ENCODE peak calls at places on chromosome 6, in five cellular contexts. X is ELR, V is T follicular helper cell, F is NCI-H2171 treated with DMSO at 0.1 percent for 48 hours, O is NCI-H1105 treated with DMSO at 0.1 percent for 48 hours. R is an unnamed sample.

GRCh38 chr6:116682334-116682712 is 1.3 kb downstream of the KPNA5 start:
- DNase-seq in X (peak; percentile 44), V (peak; percentile 7), F (peak; percentile 28), O (peak; percentile 63), R (peak; percentile 70)

GRCh38 chr6:108968746-108969316 is 120.6 kb downstream of the ARMC2 start:
- DNase-seq in X (no peak), V (no peak), F (no peak), O (no peak), R (no peak)

GRCh38 chr6:166430269-166430668 is 47.5 kb upstream of the MPC1 start:
- DNase-seq in X (no peak), V (no peak), F (no peak), O (no peak), R (no peak)

GRCh38 chr6:15615837-15616236 is 47.0 kb downstream of the DTNBP1 start:
- DNase-seq in X (no peak), V (no peak), F (peak; percentile 16), O (no peak), R (no peak)

GRCh38 chr6:166862287-166862977 is 93.9 kb downstream of the RNASET2 start:
- DNase-seq in X (no peak), V (peak; percentile 25), F (no peak), O (peak; percentile 74), R (no peak)

GRCh38 chr6:153801917-153802316 is 237.1 kb upstream of the OPRM1 start:
- DNase-seq in X (no peak), V (no peak), F (no peak), O (no peak), R (no peak)

GRCh38 chr6:137157601-137158000 is 15.8 kb downstream of the IL22RA2 start:
- DNase-seq in X (no peak), V (no peak), F (peak; percentile 28), O (peak; percentile 90), R (peak; percentile 26)

GRCh38 chr6:21808551-21809181 is 215.1 kb downstream of the SOX4 start:
- DNase-seq in X (no peak), V (no peak), F (no peak), O (peak; percentile 94), R (peak; percentile 21)

GRCh38 chr6:18154507-18155272 is at the start of gene TPMT:
- DNase-seq in X (peak; percentile 41), V (no peak), F (peak; percentile 96), O (peak; percentile 98), R (no peak)

GRCh38 chr6:170066679-170067078 is 224.2 kb downstream of the DLL1 start:
- DNase-seq in X (no peak), V (no peak), F (no peak), O (no peak), R (no peak)

GRCh38 chr6:63839485-63839884 is 203.9 kb downstream of the PHF3 start:
- DNase-seq in X (no peak), V (no peak), F (no peak), O (no peak), R (no peak)

R was measured in RPMI7951.